ENCODE peak calls at places on chromosomes 4 and X, in four cellular contexts. I is left colon; V is endodermal cell; P is activated CD8-positive, alpha-beta T cell treated with anti-CD3 and anti-CD28 coated beads for 36 hours. W is an unnamed sample.
A peak's percentile ranks its signal among the peaks of the same experiment; 100 is the strongest.

GRCh38 chrX:37378399-37378798 is 29.2 kb downstream of the PRRG1 start:
- DNase-seq in I (no peak), V (no peak), P (no peak), W (no peak)

GRCh38 chrX:68686684-68687045 is 39.2 kb downstream of the STARD8 start:
- DNase-seq in I (no peak), V (no peak), P (peak; percentile 35), W (no peak)

GRCh38 chr4:171648926-171649325 is 164.3 kb upstream of the GALNTL6 start:
- DNase-seq in I (no peak), V (no peak), P (no peak), W (no peak)

GRCh38 chrX:153642313-153642654 is 4.7 kb upstream of the DUSP9 start:
- DNase-seq in I (no peak), V (peak; percentile 66), P (no peak), W (no peak)

GRCh38 chr4:112520598-112521122 is 4.7 kb upstream of the NEUROG2 start:
- DNase-seq in I (no peak), V (no peak), P (no peak), W (no peak)

GRCh38 chrX:19799319-19800182 is 87.8 kb downstream of the SH3KBP1 start:
- DNase-seq in I (no peak), V (no peak), P (peak; percentile 70), W (peak; percentile 26)

GRCh38 chr4:47104986-47105385 is 73.6 kb downstream of the GABRB1 start:
- DNase-seq in I (no peak), V (no peak), P (no peak), W (no peak)

GRCh38 chr4:143406523-143406922 is 69.8 kb downstream of the GAB1 start:
- DNase-seq in I (peak; percentile 45), V (no peak), P (peak; percentile 40), W (no peak)

GRCh38 chr4:95572304-95572991 is 23.7 kb upstream of the UNC5C start:
- DNase-seq in I (no peak), V (peak; percentile 72), P (no peak), W (no peak)

GRCh38 chr4:147104768-147105167 is 159.1 kb upstream of the TTC29 start:
- DNase-seq in I (no peak), V (no peak), P (no peak), W (no peak)

GRCh38 chrX:120308959-120309872 is 2.0 kb downstream of the TMEM255A start:
- DNase-seq in I (peak; percentile 57), V (peak; percentile 87), P (peak; percentile 75), W (no peak)

GRCh38 chr4:98692411-98692810 is 34.0 kb upstream of the TSPAN5 start:
- DNase-seq in I (no peak), V (no peak), P (no peak), W (no peak)

GRCh38 chr4:182265881-182266280 is 22.7 kb downstream of the TENM3 start:
- DNase-seq in I (no peak), V (no peak), P (no peak), W (no peak)

GRCh38 chrX:102604327-102604726 is 5.0 kb downstream of the ARMCX5 start:
- DNase-seq in I (no peak), V (no peak), P (no peak), W (no peak)

GRCh38 chr4:143742834-143743233 is 42.4 kb upstream of the FREM3 start:
- DNase-seq in I (no peak), V (no peak), P (no peak), W (no peak)

GRCh38 chr4:137361756-137362470 is 170.4 kb downstream of the PCDH18 start:
- DNase-seq in I (no peak), V (no peak), P (no peak), W (no peak)

GRCh38 chrX:7233632-7234406 is 85.9 kb upstream of the PUDP start:
- DNase-seq in I (no peak), V (no peak), P (no peak), W (no peak)

GRCh38 chrX:129961180-129962083 is 21.0 kb upstream of the BCORL1 start:
- DNase-seq in I (peak; percentile 81), V (peak; percentile 88), P (peak; percentile 86), W (no peak)

GRCh38 chr4:24476209-24476781 is 108.1 kb downstream of the DHX15 start:
- DNase-seq in I (no peak), V (no peak), P (no peak), W (no peak)

GRCh38 chrX:55908685-55909212 is 191.2 kb downstream of the RRAGB start:
- DNase-seq in I (peak; percentile 44), V (peak; percentile 69), P (peak; percentile 6), W (no peak)

GRCh38 chr4:153206534-153206933 is 2.3 kb downstream of the TRIM2 start:
- DNase-seq in I (no peak), V (peak; percentile 86), P (no peak), W (no peak)

GRCh38 chrX:20248592-20249192 is 18.0 kb downstream of the RPS6KA3 start:
- DNase-seq in I (no peak), V (no peak), P (no peak), W (no peak)

GRCh38 chr4:112083587-112084347 is 61.5 kb upstream of the FAM241A start:
- DNase-seq in I (no peak), V (no peak), P (no peak), W (no peak)

GRCh38 chrX:135396109-135396508 is 25.6 kb upstream of the SMIM10L2A start:
- DNase-seq in I (no peak), V (no peak), P (no peak), W (no peak)

GRCh38 chrX:129945131-129945530 is 37.3 kb upstream of the BCORL1 start:
- DNase-seq in I (no peak), V (no peak), P (no peak), W (no peak)

GRCh38 chr4:67103001-67103737 is 442.1 kb downstream of the CENPC start:
- DNase-seq in I (no peak), V (no peak), P (no peak), W (no peak)

GRCh38 chrX:154535892-154536291 is 10.8 kb downstream of the G6PD start:
- DNase-seq in I (no peak), V (no peak), P (no peak), W (no peak)

GRCh38 chr4:60724623-60725022 is 475.5 kb upstream of the ADGRL3 start:
- DNase-seq in I (no peak), V (peak; percentile 62), P (no peak), W (no peak)

GRCh38 chrX:49879656-49880277 is 483 bp downstream of the USP27X start:
- DNase-seq in I (no peak), V (no peak), P (peak; percentile 7), W (no peak)

GRCh38 chr4:8292388-8293107 is 23.0 kb downstream of the HTRA3 start:
- DNase-seq in I (no peak), V (no peak), P (no peak), W (no peak)

GRCh38 chr4:126965876-126966275 is 666.9 kb upstream of the INTU start:
- DNase-seq in I (no peak), V (no peak), P (no peak), W (no peak)

GRCh38 chr4:159777689-159778088 is 674.8 kb downstream of the RAPGEF2 start:
- DNase-seq in I (no peak), V (no peak), P (no peak), W (no peak)

GRCh38 chrX:20514358-20514757 is 247.6 kb upstream of the RPS6KA3 start:
- DNase-seq in I (no peak), V (no peak), P (peak; percentile 5), W (no peak)

GRCh38 chrX:7120578-7121219 is 26.8 kb upstream of the STS start:
- DNase-seq in I (peak; percentile 62), V (no peak), P (no peak), W (peak; percentile 34)

GRCh38 chr4:116539744-116540143 is 545.6 kb downstream of the TRAM1L1 start:
- DNase-seq in I (no peak), V (no peak), P (no peak), W (no peak)

GRCh38 chrX:132023117-132023895 is at the start of gene STK26:
- DNase-seq in I (peak; percentile 73), V (peak; percentile 90), P (peak; percentile 82), W (no peak)